ENCODE peak calls at places on chromosomes 7 and 10, in eight cellular contexts. One of them, this sample, is unnamed.

GRCh38 chr7:132206594-132206993 is 369.7 kb downstream of the PLXNA4 start:
- DNase-seq in tibial nerve: no peak
- DNase-seq in globus pallidus: no peak
- DNase-seq in uterus: no peak
- DNase-seq in osteocyte: no peak
- DNase-seq in LHCN-M2: no peak
- DNase-seq in fibroblast of mammary gland: no peak
- DNase-seq in nephron progenitor cell: no peak
- DNase-seq in this sample: no peak

GRCh38 chr10:65024886-65025285 is 1503.7 kb downstream of the REEP3 start:
- DNase-seq in globus pallidus: no peak
- DNase-seq in osteocyte: no peak
- DNase-seq in uterus: no peak
- DNase-seq in LHCN-M2: no peak
- DNase-seq in tibial nerve: no peak
- DNase-seq in fibroblast of mammary gland: no peak
- DNase-seq in nephron progenitor cell: no peak
- DNase-seq in this sample: no peak

GRCh38 chr10:129896231-129897150 is 67.6 kb downstream of the EBF3 start:
- DNase-seq in tibial nerve: no peak
- DNase-seq in uterus: no peak
- DNase-seq in LHCN-M2: no peak
- DNase-seq in osteocyte: no peak
- DNase-seq in fibroblast of mammary gland: no peak
- DNase-seq in nephron progenitor cell: no peak
- DNase-seq in globus pallidus: peak
- DNase-seq in this sample: no peak

GRCh38 chr10:58389024-58389423 is 3.8 kb downstream of the TFAM start:
- DNase-seq in osteocyte: no peak
- DNase-seq in tibial nerve: no peak
- DNase-seq in globus pallidus: no peak
- DNase-seq in fibroblast of mammary gland: no peak
- DNase-seq in uterus: no peak
- DNase-seq in LHCN-M2: no peak
- DNase-seq in nephron progenitor cell: no peak
- DNase-seq in this sample: no peak

GRCh38 chr10:100901051-100901450 is 11.7 kb upstream of the SLF2 start:
- DNase-seq in globus pallidus: no peak
- DNase-seq in tibial nerve: no peak
- DNase-seq in fibroblast of mammary gland: no peak
- DNase-seq in osteocyte: peak
- DNase-seq in nephron progenitor cell: no peak
- DNase-seq in uterus: no peak
- DNase-seq in LHCN-M2: no peak
- DNase-seq in this sample: no peak

GRCh38 chr7:73907554-73908122 is 46.7 kb downstream of the TMEM270 start:
- DNase-seq in fibroblast of mammary gland: no peak
- DNase-seq in uterus: no peak
- DNase-seq in LHCN-M2: no peak
- DNase-seq in nephron progenitor cell: no peak
- DNase-seq in tibial nerve: peak
- DNase-seq in osteocyte: no peak
- DNase-seq in globus pallidus: no peak
- DNase-seq in this sample: no peak

GRCh38 chr7:64602518-64602917 is 39.6 kb upstream of the ZNF680 start:
- DNase-seq in osteocyte: no peak
- DNase-seq in fibroblast of mammary gland: peak
- DNase-seq in tibial nerve: no peak
- DNase-seq in uterus: no peak
- DNase-seq in nephron progenitor cell: no peak
- DNase-seq in globus pallidus: no peak
- DNase-seq in LHCN-M2: no peak
- DNase-seq in this sample: no peak

GRCh38 chr10:67521546-67521945 is 174.4 kb downstream of the CTNNA3 start:
- DNase-seq in globus pallidus: no peak
- DNase-seq in LHCN-M2: no peak
- DNase-seq in fibroblast of mammary gland: no peak
- DNase-seq in osteocyte: no peak
- DNase-seq in tibial nerve: no peak
- DNase-seq in uterus: no peak
- DNase-seq in nephron progenitor cell: no peak
- DNase-seq in this sample: no peak

GRCh38 chr10:123100030-123100762 is 35.6 kb upstream of the HMX3 start:
- DNase-seq in uterus: no peak
- DNase-seq in osteocyte: no peak
- DNase-seq in fibroblast of mammary gland: no peak
- DNase-seq in tibial nerve: no peak
- DNase-seq in nephron progenitor cell: no peak
- DNase-seq in LHCN-M2: no peak
- DNase-seq in globus pallidus: no peak
- DNase-seq in this sample: no peak

GRCh38 chr7:99876491-99876890 is 342 bp downstream of the OR2AE1 start:
- DNase-seq in LHCN-M2: no peak
- DNase-seq in fibroblast of mammary gland: no peak
- DNase-seq in tibial nerve: no peak
- DNase-seq in osteocyte: no peak
- DNase-seq in globus pallidus: no peak
- DNase-seq in uterus: no peak
- DNase-seq in nephron progenitor cell: no peak
- DNase-seq in this sample: no peak

GRCh38 chr10:46307281-46308112 is 20.7 kb downstream of the ANTXRL start:
- DNase-seq in tibial nerve: no peak
- DNase-seq in globus pallidus: no peak
- DNase-seq in osteocyte: no peak
- DNase-seq in uterus: no peak
- DNase-seq in fibroblast of mammary gland: no peak
- DNase-seq in nephron progenitor cell: no peak
- DNase-seq in LHCN-M2: no peak
- DNase-seq in this sample: no peak

GRCh38 chr7:148527717-148528168 is 62.8 kb upstream of the C7orf33 start:
- DNase-seq in tibial nerve: peak
- DNase-seq in uterus: peak
- DNase-seq in osteocyte: no peak
- DNase-seq in globus pallidus: peak
- DNase-seq in nephron progenitor cell: peak
- DNase-seq in LHCN-M2: peak
- DNase-seq in fibroblast of mammary gland: peak
- DNase-seq in this sample: peak

GRCh38 chr10:50367732-50368131 is 116.4 kb upstream of the ASAH2 start:
- DNase-seq in nephron progenitor cell: peak
- DNase-seq in osteocyte: no peak
- DNase-seq in tibial nerve: no peak
- DNase-seq in globus pallidus: no peak
- DNase-seq in LHCN-M2: peak
- DNase-seq in fibroblast of mammary gland: peak
- DNase-seq in uterus: no peak
- DNase-seq in this sample: no peak

GRCh38 chr10:70115948-70116682 is 16.5 kb downstream of the AIFM2 start:
- DNase-seq in tibial nerve: no peak
- DNase-seq in LHCN-M2: no peak
- DNase-seq in globus pallidus: no peak
- DNase-seq in fibroblast of mammary gland: peak
- DNase-seq in nephron progenitor cell: peak
- DNase-seq in osteocyte: no peak
- DNase-seq in uterus: peak
- DNase-seq in this sample: peak

GRCh38 chr10:71314028-71314693 is 4.9 kb upstream of the SLC29A3 start:
- DNase-seq in globus pallidus: peak
- DNase-seq in tibial nerve: no peak
- DNase-seq in osteocyte: no peak
- DNase-seq in fibroblast of mammary gland: peak
- DNase-seq in LHCN-M2: peak
- DNase-seq in uterus: peak
- DNase-seq in nephron progenitor cell: peak
- DNase-seq in this sample: peak

GRCh38 chr7:106568680-106569499 is 92.1 kb downstream of the CCDC71L start:
- DNase-seq in nephron progenitor cell: no peak
- DNase-seq in uterus: no peak
- DNase-seq in fibroblast of mammary gland: peak
- DNase-seq in tibial nerve: no peak
- DNase-seq in osteocyte: no peak
- DNase-seq in globus pallidus: no peak
- DNase-seq in LHCN-M2: no peak
- DNase-seq in this sample: no peak

This sample was measured in CD8-positive, alpha-beta memory T cell.